ENCODE peak calls at places on chromosomes 7 and 10, in seven cellular contexts. E, B, W, L, F, M and I are unnamed samples.
A peak's percentile ranks its signal among the peaks of the same experiment; 100 is the strongest.

GRCh38 chr7:141013345-141013715 is 1.4 kb downstream of the MRPS33 start:
- DNase-seq in E (no peak), W (no peak), M (no peak), B (no peak), F (no peak), L (no peak), I (no peak)

GRCh38 chr10:98316661-98317060 is 48.7 kb upstream of the LOXL4 start:
- DNase-seq in L (no peak), M (no peak), B (no peak), W (no peak), E (no peak), F (no peak), I (no peak)

GRCh38 chr7:91280180-91280579 is 15.9 kb downstream of the FZD1 start:
- DNase-seq in L (no peak), M (no peak), B (no peak), W (no peak), F (no peak), E (no peak), I (no peak)

GRCh38 chr10:17075510-17075909 is 54.1 kb downstream of the CUBN start:
- DNase-seq in W (no peak), B (no peak), E (no peak), L (no peak), M (no peak), F (no peak), I (no peak)

GRCh38 chr10:29317423-29318021 is 28.7 kb downstream of the LYZL1 start:
- DNase-seq in E (no peak), B (no peak), W (no peak), M (no peak), F (no peak), L (no peak), I (no peak)

GRCh38 chr10:117140525-117140902 is 2.4 kb upstream of the VAX1 start:
- DNase-seq in W (no peak), M (no peak), B (no peak), F (no peak), E (no peak), L (no peak), I (no peak)

GRCh38 chr7:144830811-144831210 is 5.0 kb downstream of the TPK1 start:
- DNase-seq in L (no peak), B (no peak), W (no peak), E (no peak), F (no peak), M (no peak), I (no peak)

GRCh38 chr7:151800861-151801260 is 76.1 kb downstream of the PRKAG2 start:
- DNase-seq in W (no peak), E (no peak), M (no peak), L (no peak), B (peak; percentile 7), F (no peak), I (no peak)

GRCh38 chr7:51647486-51647885 is 330.9 kb upstream of the COBL start:
- DNase-seq in F (no peak), W (no peak), E (no peak), L (no peak), B (no peak), M (no peak), I (no peak)

GRCh38 chr10:91613411-91614253 is 19.2 kb downstream of the PPP1R3C start:
- DNase-seq in L (no peak), E (no peak), W (no peak), M (no peak), F (no peak), B (no peak), I (no peak)

GRCh38 chr10:75461672-75462649 is 30.5 kb downstream of the LRMDA start:
- DNase-seq in W (no peak), E (no peak), L (no peak), M (no peak), F (no peak), B (no peak), I (no peak)

GRCh38 chr10:74548676-74549075 is 277.7 kb upstream of the KAT6B start:
- DNase-seq in L (no peak), E (no peak), B (no peak), F (no peak), M (no peak), W (no peak), I (no peak)

GRCh38 chr7:14170872-14171271 is 181.4 kb upstream of the ETV1 start:
- DNase-seq in F (no peak), M (no peak), E (no peak), W (no peak), B (no peak), L (no peak), I (no peak)

GRCh38 chr10:79404231-79404609 is 41.2 kb downstream of the ZCCHC24 start:
- DNase-seq in W (no peak), B (peak; percentile 17), M (no peak), L (no peak), F (no peak), E (peak; percentile 65), I (no peak)

GRCh38 chr10:102120987-102121738 is 995 bp upstream of the LDB1 start:
- DNase-seq in L (no peak), F (peak; percentile 68), B (no peak), E (peak; percentile 49), M (peak; percentile 77), W (no peak), I (peak; percentile 73)

GRCh38 chr10:102112210-102112817 is 7.9 kb downstream of the LDB1 start:
- DNase-seq in L (no peak), E (no peak), W (no peak), M (no peak), F (no peak), B (no peak), I (no peak)

GRCh38 chr7:140678816-140679130 is 6.0 kb downstream of the ADCK2 start:
- DNase-seq in W (no peak), M (no peak), L (no peak), B (no peak), E (no peak), F (no peak), I (no peak)

GRCh38 chr10:126013489-126014281 is 117.3 kb downstream of the FANK1 start:
- DNase-seq in W (no peak), L (no peak), E (no peak), B (no peak), M (no peak), F (no peak), I (no peak)

GRCh38 chr7:157887400-157887799 is 550.6 kb downstream of the DNAJB6 start:
- DNase-seq in L (no peak), F (no peak), E (no peak), B (no peak), W (no peak), M (no peak), I (no peak)

GRCh38 chr7:37235813-37236212 is 212.9 kb downstream of the ELMO1 start:
- DNase-seq in L (no peak), B (no peak), W (no peak), E (no peak), F (no peak), M (no peak), I (no peak)

GRCh38 chr7:69739906-69740545 is 141.8 kb downstream of the AUTS2 start:
- DNase-seq in W (peak; percentile 14), M (no peak), E (no peak), L (peak; percentile 17), F (no peak), B (no peak), I (no peak)

GRCh38 chr10:98259606-98260319 is 8.2 kb downstream of the LOXL4 start:
- DNase-seq in M (no peak), E (no peak), F (no peak), B (no peak), W (no peak), L (no peak), I (no peak)

GRCh38 chr7:151061241-151062110 is 2.1 kb downstream of the SLC4A2 start:
- DNase-seq in L (no peak), B (peak; percentile 81), W (no peak), M (no peak), E (no peak), F (no peak), I (no peak)

GRCh38 chr7:25731035-25731880 is 420.7 kb upstream of the NFE2L3 start:
- DNase-seq in B (no peak), E (no peak), W (no peak), L (no peak), M (no peak), F (no peak), I (no peak)

GRCh38 chr7:121623130-121623872 is 227.2 kb upstream of the FAM3C start:
- DNase-seq in W (no peak), E (no peak), F (no peak), B (no peak), L (no peak), M (no peak), I (no peak)

GRCh38 chr10:100349087-100349486 is 2.1 kb downstream of the SCD start:
- DNase-seq in F (no peak), L (no peak), B (no peak), E (no peak), W (no peak), M (no peak), I (no peak)

GRCh38 chr10:35378547-35379210 is 42.4 kb downstream of the CCNY start:
- DNase-seq in M (no peak), F (no peak), E (peak; percentile 12), L (no peak), B (no peak), W (no peak), I (no peak)

GRCh38 chr7:158321056-158321700 is 266.4 kb downstream of the PTPRN2 start:
- DNase-seq in W (no peak), B (no peak), L (no peak), M (no peak), E (no peak), F (no peak), I (no peak)

GRCh38 chr7:13017325-13017853 is 330.0 kb downstream of the ARL4A start:
- DNase-seq in E (no peak), L (no peak), F (no peak), B (no peak), W (no peak), M (peak; percentile 84), I (no peak)

GRCh38 chr10:6409982-6410694 is 169.9 kb downstream of the PRKCQ start:
- DNase-seq in B (no peak), L (peak; percentile 20), E (peak; percentile 20), M (no peak), F (no peak), W (no peak), I (no peak)

GRCh38 chr10:42933454-42934340 is 143.2 kb upstream of the RET start:
- DNase-seq in E (peak; percentile 26), M (no peak), W (peak; percentile 73), L (no peak), B (peak; percentile 82), F (no peak), I (peak; percentile 43)

GRCh38 chr7:97973206-97973658 is 16.8 kb downstream of the OCM2 start:
- DNase-seq in L (peak; percentile 6), F (peak; percentile 4), B (no peak), W (peak; percentile 55), E (no peak), M (no peak), I (peak; percentile 33)

GRCh38 chr10:14723052-14723689 is 51.5 kb downstream of the FAM107B start:
- DNase-seq in M (no peak), E (no peak), F (no peak), L (no peak), B (no peak), W (no peak), I (no peak)

GRCh38 chr7:145168879-145169278 is 333.0 kb upstream of the TPK1 start:
- DNase-seq in W (no peak), L (no peak), F (no peak), B (no peak), E (no peak), M (no peak), I (no peak)